ENCODE peak calls at places on chromosomes 4 and X, in ten cellular contexts. I is mesenchymal stem cell, Q is GM12865, J is nephron progenitor cell, R is astrocyte of the spinal cord, V is PC-3, Z is Peyer's patch, D is sigmoid colon, U is OCI-LY7, B is A549. X is an unnamed sample.

GRCh38 chr4:150280975-150281374 is 202.7 kb downstream of the DCLK2 start:
- DNase-seq in I (no peak), Q (no peak), J (no peak), R (no peak), V (no peak), Z (no peak), D (no peak), U (no peak), B (no peak), X (no peak)

GRCh38 chrX:155767101-155767878 is 113.9 kb upstream of the VAMP7 start:
- DNase-seq in I (peak; percentile 89), Q (no peak), J (peak; percentile 46), R (peak; percentile 80), V (peak; percentile 51), Z (peak; percentile 68), D (peak; percentile 71), U (no peak), B (peak; percentile 18), X (peak; percentile 93)

GRCh38 chr4:75844151-75844662 is 58.0 kb downstream of the PPEF2 start:
- DNase-seq in I (peak; percentile 85), Q (no peak), J (no peak), R (peak; percentile 92), V (no peak), Z (no peak), D (no peak), U (no peak), B (peak; percentile 29), X (no peak)

GRCh38 chrX:154593201-154593600 is 8.3 kb downstream of the CTAG1A start:
- DNase-seq in I (no peak), Q (no peak), J (no peak), R (no peak), V (no peak), Z (no peak), D (no peak), U (no peak), B (no peak), X (no peak)

GRCh38 chrX:9456250-9457074 is 8.4 kb upstream of the TBL1X start:
- DNase-seq in I (no peak), Q (no peak), J (no peak), R (no peak), V (peak; percentile 11), Z (no peak), D (no peak), U (no peak), B (no peak), X (no peak)

GRCh38 chr4:126541820-126542219 is 1090.9 kb upstream of the INTU start:
- DNase-seq in I (no peak), Q (no peak), J (no peak), R (no peak), V (no peak), Z (no peak), D (no peak), U (no peak), B (no peak), X (peak; percentile 14)

GRCh38 chr4:36333303-36333877 is 52.0 kb downstream of the DTHD1 start:
- DNase-seq in I (no peak), Q (no peak), J (no peak), R (no peak), V (no peak), Z (no peak), D (no peak), U (no peak), B (no peak), X (no peak)

GRCh38 chr4:5809216-5809776 is 83.6 kb downstream of the CRMP1 start:
- DNase-seq in I (no peak), Q (no peak), J (no peak), R (no peak), V (no peak), Z (peak; percentile 9), D (peak; percentile 50), U (no peak), B (no peak), X (no peak)

GRCh38 chr4:25580633-25581467 is 74.8 kb upstream of the SLC34A2 start:
- DNase-seq in I (no peak), Q (no peak), J (no peak), R (no peak), V (no peak), Z (peak; percentile 64), D (no peak), U (no peak), B (no peak), X (peak; percentile 40)

GRCh38 chrX:118724775-118725174 is 2.6 kb upstream of the IL13RA1 start:
- DNase-seq in I (peak; percentile 61), Q (no peak), J (no peak), R (peak; percentile 30), V (peak; percentile 42), Z (no peak), D (no peak), U (no peak), B (peak; percentile 15), X (no peak)

GRCh38 chr4:51853027-51853682 is 10.2 kb downstream of the DCUN1D4 start:
- DNase-seq in I (peak; percentile 23), Q (no peak), J (no peak), R (peak; percentile 22), V (no peak), Z (no peak), D (no peak), U (no peak), B (no peak), X (no peak)

GRCh38 chrX:153926863-153927685 is 1.0 kb upstream of the ARHGAP4 start:
- DNase-seq in I (peak; percentile 55), Q (peak; percentile 91), J (no peak), R (no peak), V (peak; percentile 31), Z (peak; percentile 93), D (peak; percentile 80), U (peak; percentile 91), B (no peak), X (no peak)

GRCh38 chrX:18884916-18885315 is 99.0 kb downstream of the PHKA2 start:
- DNase-seq in I (no peak), Q (peak; percentile 17), J (no peak), R (no peak), V (no peak), Z (no peak), D (no peak), U (no peak), B (no peak), X (no peak)

GRCh38 chr4:15653864-15654391 is 1.2 kb downstream of the FBXL5 start:
- DNase-seq in I (peak; percentile 80), Q (peak; percentile 69), J (peak; percentile 6), R (peak; percentile 64), V (peak; percentile 32), Z (no peak), D (no peak), U (peak; percentile 64), B (no peak), X (peak; percentile 39)

GRCh38 chr4:37812713-37813112 is 13.8 kb upstream of the PGM2 start:
- DNase-seq in I (peak; percentile 34), Q (no peak), J (no peak), R (peak; percentile 33), V (peak; percentile 46), Z (no peak), D (no peak), U (no peak), B (peak; percentile 8), X (no peak)

GRCh38 chrX:154349359-154349935 is 25.0 kb downstream of the FLNA start:
- DNase-seq in I (no peak), Q (no peak), J (no peak), R (no peak), V (no peak), Z (no peak), D (peak; percentile 74), U (no peak), B (no peak), X (no peak)

GRCh38 chrX:68710870-68711576 is 63.6 kb downstream of the STARD8 start:
- DNase-seq in I (peak; percentile 37), Q (peak; percentile 35), J (peak; percentile 48), R (peak; percentile 37), V (peak; percentile 65), Z (peak; percentile 53), D (peak; percentile 77), U (peak; percentile 10), B (peak; percentile 73), X (peak; percentile 17)

GRCh38 chr4:119659576-119659975 is 31.0 kb upstream of the PDE5A start:
- DNase-seq in I (peak; percentile 88), Q (no peak), J (no peak), R (peak; percentile 59), V (peak; percentile 27), Z (no peak), D (no peak), U (no peak), B (no peak), X (peak; percentile 7)

GRCh38 chrX:72202792-72203401 is 21.3 kb downstream of the PIN4 start:
- DNase-seq in I (no peak), Q (no peak), J (no peak), R (no peak), V (no peak), Z (no peak), D (no peak), U (no peak), B (no peak), X (no peak)

GRCh38 chrX:138996268-138996667 is 284.8 kb upstream of the FGF13 start:
- DNase-seq in I (no peak), Q (no peak), J (no peak), R (no peak), V (no peak), Z (no peak), D (no peak), U (no peak), B (no peak), X (no peak)

GRCh38 chr4:104494822-104495559 is at the start of gene CXXC4:
- DNase-seq in I (peak; percentile 89), Q (peak; percentile 91), J (peak; percentile 76), R (peak; percentile 63), V (no peak), Z (peak; percentile 78), D (peak; percentile 90), U (no peak), B (peak; percentile 18), X (peak; percentile 91)

GRCh38 chr4:8123865-8124264 is 34.7 kb downstream of the ABLIM2 start:
- DNase-seq in I (no peak), Q (no peak), J (no peak), R (no peak), V (no peak), Z (no peak), D (no peak), U (peak; percentile 35), B (no peak), X (no peak)

GRCh38 chr4:173013232-173013932 is 155.2 kb upstream of the GALNT7 start:
- DNase-seq in I (peak; percentile 64), Q (peak; percentile 50), J (peak; percentile 74), R (peak; percentile 66), V (peak; percentile 57), Z (peak; percentile 72), D (no peak), U (peak; percentile 59), B (peak; percentile 42), X (no peak)

GRCh38 chr4:157271166-157271869 is 50.8 kb downstream of the GRIA2 start:
- DNase-seq in I (no peak), Q (no peak), J (no peak), R (peak; percentile 70), V (peak; percentile 68), Z (no peak), D (no peak), U (no peak), B (no peak), X (no peak)

GRCh38 chr4:46277165-46277951 is 112.6 kb downstream of the GABRA2 start:
- DNase-seq in I (no peak), Q (no peak), J (no peak), R (no peak), V (no peak), Z (no peak), D (no peak), U (no peak), B (no peak), X (peak; percentile 92)